ENCODE peak calls at places on chromosome 15, in six cellular contexts. N is HCT116, V is HepG2, Y is K562, F is H1, B is GM12878. J is an unnamed sample.

GRCh38 chr15:31024979-31025378 is 33.6 kb upstream of the MTMR10 start:
- DNase-seq in Y (no peak), V (peak), B (no peak), N (no peak), F (no peak), J (no peak)

GRCh38 chr15:99749386-99749785 is 16.1 kb upstream of the LYSMD4 start:
- DNase-seq in N (no peak), V (peak), B (no peak), F (peak), Y (no peak), J (no peak)

GRCh38 chr15:34436956-34437442 is 609 bp downstream of the GOLGA8A start:
- DNase-seq in V (peak), B (no peak), F (no peak), Y (peak), N (no peak), J (no peak)

GRCh38 chr15:25171856-25172687 is 217.3 kb downstream of the SNRPN start:
- DNase-seq in F (no peak), V (no peak), Y (no peak), N (no peak), B (no peak), J (no peak)

GRCh38 chr15:98586066-98586465 is 62.3 kb upstream of the IGF1R start:
- DNase-seq in N (no peak), Y (no peak), B (no peak), V (no peak), F (no peak), J (no peak)

GRCh38 chr15:74013374-74013893 is 18.9 kb downstream of the PML start:
- DNase-seq in F (no peak), B (no peak), V (no peak), N (no peak), Y (no peak), J (no peak)

GRCh38 chr15:71282086-71282485 is 166.8 kb downstream of the THSD4 start:
- DNase-seq in B (no peak), V (no peak), Y (no peak), N (no peak), F (no peak), J (no peak)

GRCh38 chr15:96893159-96893906 is 562.8 kb downstream of the NR2F2 start:
- DNase-seq in F (no peak), N (no peak), Y (no peak), V (no peak), B (no peak), J (peak)

GRCh38 chr15:96323250-96324162 is 7.0 kb upstream of the NR2F2 start:
- DNase-seq in N (no peak), Y (no peak), B (no peak), V (no peak), F (peak), J (no peak)

GRCh38 chr15:51250217-51251011 is 88.0 kb downstream of the CYP19A1 start:
- DNase-seq in F (no peak), N (no peak), V (no peak), B (no peak), Y (no peak), J (no peak)

GRCh38 chr15:98560338-98560737 is 88.0 kb upstream of the IGF1R start:
- DNase-seq in F (no peak), Y (no peak), N (no peak), B (no peak), V (no peak), J (no peak)

GRCh38 chr15:88804257-88804656 is 1.0 kb downstream of the ACAN start:
- DNase-seq in N (no peak), F (no peak), V (no peak), Y (no peak), B (no peak), J (no peak)

GRCh38 chr15:59688383-59688887 is 685 bp downstream of the BNIP2 start:
- DNase-seq in Y (no peak), B (peak), N (peak), F (no peak), V (peak), J (no peak)

GRCh38 chr15:91491131-91491950 is 362.2 kb upstream of the SLCO3A1 start:
- DNase-seq in B (no peak), F (no peak), Y (no peak), V (no peak), N (no peak), J (no peak)

GRCh38 chr15:65312400-65312916 is 8.0 kb downstream of the RNU5B-1 start:
- DNase-seq in N (no peak), Y (peak), B (no peak), V (peak), F (no peak), J (no peak)

GRCh38 chr15:85411992-85412538 is 31.7 kb downstream of the AKAP13 start:
- DNase-seq in B (no peak), Y (no peak), F (no peak), V (peak), N (no peak), J (no peak)

GRCh38 chr15:56241374-56242085 is 2.1 kb downstream of the RFX7 start:
- DNase-seq in Y (no peak), B (no peak), V (no peak), F (no peak), N (no peak), J (no peak)

GRCh38 chr15:58553365-58553918 is 121.7 kb downstream of the LIPC start:
- DNase-seq in Y (no peak), V (no peak), N (no peak), F (no peak), B (no peak), J (no peak)

GRCh38 chr15:77650285-77650684 is 17.6 kb upstream of the LINGO1 start:
- DNase-seq in F (peak), N (peak), B (no peak), V (peak), Y (peak), J (no peak)

GRCh38 chr15:57662802-57663201 is 43.7 kb upstream of the POLR2M start:
- DNase-seq in N (no peak), V (no peak), Y (no peak), B (no peak), F (no peak), J (no peak)

GRCh38 chr15:33662014-33662413 is 306.3 kb upstream of the CHRM5 start:
- DNase-seq in Y (no peak), B (no peak), F (no peak), N (no peak), V (no peak), J (no peak)

GRCh38 chr15:98296653-98297052 is 336.1 kb downstream of the ARRDC4 start:
- DNase-seq in B (no peak), V (no peak), N (no peak), Y (no peak), F (no peak), J (no peak)

GRCh38 chr15:52217186-52217585 is 26.0 kb upstream of the GNB5 start:
- DNase-seq in V (no peak), B (no peak), F (peak), N (no peak), Y (no peak), J (no peak)

GRCh38 chr15:48871536-48871935 is 6.4 kb upstream of the EID1 start:
- DNase-seq in N (no peak), V (no peak), Y (no peak), F (no peak), B (no peak), J (no peak)

GRCh38 chr15:66931768-66932633 is 133.4 kb upstream of the SMAD3 start:
- DNase-seq in F (no peak), N (peak), Y (no peak), V (peak), B (no peak), J (peak)

GRCh38 chr15:40660686-40661085 is 34.3 kb upstream of the RAD51 start:
- DNase-seq in V (no peak), Y (no peak), F (no peak), B (no peak), N (no peak), J (no peak)

GRCh38 chr15:92277776-92278175 is 115.9 kb upstream of the ST8SIA2 start:
- DNase-seq in V (no peak), Y (no peak), B (no peak), F (no peak), N (peak), J (no peak)

GRCh38 chr15:55791576-55792400 is 48.8 kb upstream of the PRTG start:
- DNase-seq in V (no peak), B (no peak), F (no peak), N (no peak), Y (no peak), J (no peak)

GRCh38 chr15:95142441-95142840 is 911.1 kb downstream of the MCTP2 start:
- DNase-seq in B (no peak), Y (no peak), N (no peak), F (no peak), V (no peak), J (no peak)

DNA sequence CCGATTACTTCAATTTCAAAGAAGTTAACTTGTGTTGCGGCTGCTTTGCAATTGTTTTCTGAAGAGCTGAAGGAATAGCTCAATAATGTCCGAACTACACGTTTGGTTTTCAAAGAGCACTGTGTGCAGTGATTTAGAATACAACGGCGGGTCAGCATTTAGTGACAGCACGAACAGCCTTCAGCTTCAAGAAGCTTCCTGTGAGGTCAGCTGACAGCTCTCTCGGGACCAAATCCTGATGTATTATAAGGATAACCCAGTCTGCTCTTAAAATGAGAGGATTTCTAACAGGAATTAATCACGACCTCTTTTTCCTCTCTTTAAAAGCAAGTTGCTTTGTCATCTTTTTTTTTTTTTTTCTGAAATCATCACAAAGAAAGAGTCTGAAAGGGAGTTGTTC is 97.9 kb upstream of the UNC13C start:
- DNase-seq in Y (no peak), N (no peak), V (no peak), F (no peak), B (no peak), J (no peak)
- TF ChIP-seq ZNF274 in Y (no peak), N (no peak), V (no peak), F (no peak), B (no peak), J (no peak)

GRCh38 chr15:35696767-35697231 is 150.8 kb upstream of the DPH6 start:
- DNase-seq in N (peak), F (no peak), B (no peak), V (peak), Y (peak), J (peak)
- TF ChIP-seq ZNF274 in N (no peak), F (no peak), B (no peak), V (no peak), Y (no peak), J (no peak)

GRCh38 chr15:68816795-68817303 is 3.8 kb downstream of the ANP32A start:
- DNase-seq in V (peak), N (no peak), Y (no peak), F (peak), B (no peak), J (no peak)
- TF ChIP-seq ZNF274 in V (no peak), N (no peak), Y (no peak), F (no peak), B (no peak), J (no peak)

DNA sequence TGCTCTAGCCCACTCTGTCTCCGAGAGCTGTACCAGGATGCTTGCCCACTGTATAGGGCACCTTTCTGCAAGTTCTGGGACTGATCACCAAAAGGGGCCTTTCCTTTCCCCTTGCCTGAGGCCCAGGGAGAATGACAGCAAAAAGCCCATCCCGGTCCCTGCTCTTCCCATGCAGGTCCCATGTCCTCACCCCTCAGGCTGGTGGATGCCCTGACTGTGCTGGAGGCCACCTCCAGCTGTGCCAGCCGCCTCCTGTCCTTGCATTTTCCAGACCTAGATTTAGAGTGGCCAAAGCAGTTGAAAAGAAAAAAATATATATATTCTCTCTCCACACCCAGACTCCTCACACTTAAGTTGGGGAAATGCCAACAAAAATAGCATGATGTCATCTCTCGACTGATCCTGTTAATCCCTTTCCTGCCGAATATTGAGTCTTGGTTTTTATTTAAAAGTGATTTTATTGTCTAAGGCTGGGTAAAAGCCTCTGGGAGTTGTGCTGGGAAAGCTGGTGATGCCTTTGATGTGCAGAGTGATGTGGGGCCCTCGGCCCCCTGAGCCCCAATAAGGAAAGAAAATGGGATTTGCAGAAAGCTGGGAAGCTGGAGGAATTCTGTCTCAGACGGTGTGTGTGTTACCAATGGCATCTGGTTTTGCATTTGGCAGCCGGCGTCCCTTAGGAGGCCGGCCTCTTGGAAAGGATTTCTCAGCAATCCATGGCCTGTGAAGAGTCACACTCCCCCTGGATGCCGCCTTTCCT is 29.3 kb upstream of the TPM1 start:
- DNase-seq in F (no peak), Y (no peak), N (no peak), B (no peak), V (no peak), J (peak)
- TF ChIP-seq ZNF274 in F (no peak), Y (no peak), N (no peak), B (no peak), V (no peak), J (no peak)

J was measured in NT2/D1.